ENCODE peak calls at places on chromosome 6, in eight cellular contexts. One of them, this sample, is unnamed. For H3K36me3 and H3K27me3, the result is how much of the 10 kb centered on the place peaks cover.

GRCh38 chr6:157982580-157983438 is 1.1 kb downstream of the SYNJ2 start:
- DNase-seq in heart left ventricle: no peak
- DNase-seq in hepatocyte: no peak
- DNase-seq in CD8-positive, alpha-beta T cell: no peak
- DNase-seq in Peyer's patch: peak
- DNase-seq in colonic mucosa: peak
- DNase-seq in stomach: no peak
- DNase-seq in heart right ventricle: no peak
- DNase-seq in this sample: peak

GRCh38 chr6:135176464-135176863 is 4.6 kb upstream of the MYB start:
- DNase-seq in heart left ventricle: no peak
- DNase-seq in hepatocyte: no peak
- DNase-seq in CD8-positive, alpha-beta T cell: no peak
- DNase-seq in Peyer's patch: no peak
- DNase-seq in colonic mucosa: no peak
- DNase-seq in stomach: no peak
- DNase-seq in heart right ventricle: no peak
- DNase-seq in this sample: no peak

GRCh38 chr6:153677522-153677921 is 361.5 kb upstream of the OPRM1 start:
- DNase-seq in heart left ventricle: no peak
- DNase-seq in hepatocyte: no peak
- DNase-seq in CD8-positive, alpha-beta T cell: no peak
- DNase-seq in Peyer's patch: no peak
- DNase-seq in colonic mucosa: no peak
- DNase-seq in stomach: no peak
- DNase-seq in heart right ventricle: no peak
- DNase-seq in this sample: no peak

GRCh38 chr6:168815229-168815628 is 374.2 kb downstream of the SMOC2 start:
- DNase-seq in heart left ventricle: no peak
- DNase-seq in hepatocyte: no peak
- DNase-seq in CD8-positive, alpha-beta T cell: no peak
- DNase-seq in Peyer's patch: no peak
- DNase-seq in colonic mucosa: no peak
- DNase-seq in stomach: no peak
- DNase-seq in heart right ventricle: no peak
- DNase-seq in this sample: peak

GRCh38 chr6:137724495-137725211 is 142.4 kb upstream of the TNFAIP3 start:
- DNase-seq in heart left ventricle: no peak
- DNase-seq in hepatocyte: no peak
- DNase-seq in CD8-positive, alpha-beta T cell: no peak
- DNase-seq in Peyer's patch: no peak
- DNase-seq in colonic mucosa: no peak
- DNase-seq in stomach: no peak
- DNase-seq in heart right ventricle: peak
- DNase-seq in this sample: no peak

GRCh38 chr6:48078092-48078491 is 32.9 kb downstream of the PTCHD4 start:
- DNase-seq in heart left ventricle: no peak
- DNase-seq in hepatocyte: no peak
- DNase-seq in CD8-positive, alpha-beta T cell: no peak
- DNase-seq in Peyer's patch: no peak
- DNase-seq in colonic mucosa: no peak
- DNase-seq in stomach: no peak
- DNase-seq in heart right ventricle: no peak
- DNase-seq in this sample: no peak

GRCh38 chr6:25960689-25961088 is 1.9 kb upstream of the TRIM38 start:
- DNase-seq in heart left ventricle: no peak
- DNase-seq in hepatocyte: no peak
- DNase-seq in CD8-positive, alpha-beta T cell: no peak
- DNase-seq in Peyer's patch: no peak
- DNase-seq in colonic mucosa: no peak
- DNase-seq in stomach: no peak
- DNase-seq in heart right ventricle: no peak
- DNase-seq in this sample: no peak

GRCh38 chr6:48825501-48826317 is 637.3 kb downstream of the MMUT start:
- DNase-seq in heart left ventricle: no peak
- DNase-seq in hepatocyte: no peak
- DNase-seq in CD8-positive, alpha-beta T cell: no peak
- DNase-seq in Peyer's patch: no peak
- DNase-seq in colonic mucosa: no peak
- DNase-seq in stomach: no peak
- DNase-seq in heart right ventricle: no peak
- DNase-seq in this sample: no peak

GRCh38 chr6:35678021-35678654 is 10.6 kb downstream of the FKBP5 start:
- DNase-seq in heart left ventricle: no peak
- DNase-seq in hepatocyte: no peak
- DNase-seq in CD8-positive, alpha-beta T cell: no peak
- DNase-seq in Peyer's patch: no peak
- DNase-seq in colonic mucosa: no peak
- DNase-seq in stomach: no peak
- DNase-seq in heart right ventricle: no peak
- DNase-seq in this sample: no peak

GRCh38 chr6:165662041-165662491 is 975 bp downstream of the PDE10A start:
- DNase-seq in heart left ventricle: peak
- DNase-seq in hepatocyte: peak
- DNase-seq in CD8-positive, alpha-beta T cell: no peak
- DNase-seq in Peyer's patch: no peak
- DNase-seq in colonic mucosa: no peak
- DNase-seq in stomach: no peak
- DNase-seq in heart right ventricle: peak
- DNase-seq in this sample: no peak

GRCh38 chr6:165663736-165664552 is 903 bp upstream of the PDE10A start:
- DNase-seq in heart left ventricle: peak
- DNase-seq in hepatocyte: no peak
- DNase-seq in CD8-positive, alpha-beta T cell: no peak
- DNase-seq in Peyer's patch: no peak
- DNase-seq in colonic mucosa: no peak
- DNase-seq in stomach: no peak
- DNase-seq in heart right ventricle: peak
- DNase-seq in this sample: peak

GRCh38 chr6:165663283-165663735 is 268 bp upstream of the PDE10A start:
- DNase-seq in heart left ventricle: peak
- DNase-seq in hepatocyte: peak
- DNase-seq in CD8-positive, alpha-beta T cell: no peak
- DNase-seq in Peyer's patch: no peak
- DNase-seq in colonic mucosa: no peak
- DNase-seq in stomach: no peak
- DNase-seq in heart right ventricle: peak
- DNase-seq in this sample: peak

GRCh38 chr6:165661416-165662001 is 1.5 kb downstream of the PDE10A start:
- DNase-seq in heart left ventricle: peak
- DNase-seq in hepatocyte: peak
- DNase-seq in CD8-positive, alpha-beta T cell: no peak
- DNase-seq in Peyer's patch: no peak
- DNase-seq in colonic mucosa: no peak
- DNase-seq in stomach: no peak
- DNase-seq in heart right ventricle: peak
- DNase-seq in this sample: peak

DNA sequence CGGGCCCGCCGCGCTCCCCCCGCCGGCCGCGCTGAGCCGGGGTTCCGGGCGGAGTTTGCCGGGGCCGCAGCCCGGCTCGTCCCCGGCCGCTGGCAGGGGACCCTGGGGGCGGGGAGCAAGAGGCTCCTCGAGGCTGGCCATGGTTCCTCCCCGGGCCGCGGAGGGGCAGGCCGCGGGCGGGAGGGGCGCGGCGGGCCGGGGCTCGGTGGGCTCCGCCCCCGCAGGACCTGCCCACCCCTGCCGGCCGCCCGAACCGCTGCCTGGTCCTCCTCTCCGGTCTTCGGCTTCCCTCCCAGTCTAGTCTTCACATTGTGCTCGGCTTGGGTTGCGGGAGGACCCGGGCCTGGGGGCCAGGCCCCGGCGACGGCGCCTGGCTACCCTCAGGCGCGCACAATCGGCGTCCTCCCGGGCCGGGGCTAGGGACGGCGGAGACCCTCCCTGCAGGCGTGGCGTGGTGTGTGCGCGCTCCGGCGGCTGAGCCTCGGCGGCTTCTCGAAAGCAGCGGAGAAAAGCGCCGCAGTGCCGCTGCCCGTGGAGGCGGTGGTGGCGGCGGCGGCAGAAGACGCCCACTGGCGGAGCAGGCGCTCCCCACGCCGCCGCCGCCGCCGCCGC is at the start of gene PDE10A:
- DNase-seq in heart left ventricle: peak
- DNase-seq in hepatocyte: peak
- DNase-seq in CD8-positive, alpha-beta T cell: no peak
- DNase-seq in Peyer's patch: no peak
- DNase-seq in colonic mucosa: no peak
- DNase-seq in stomach: peak
- DNase-seq in heart right ventricle: peak
- DNase-seq in this sample: peak
- H3K36me3 ChIP-seq in heart left ventricle: under half
- H3K36me3 ChIP-seq in hepatocyte: under half
- H3K36me3 ChIP-seq in CD8-positive, alpha-beta T cell: under half
- H3K36me3 ChIP-seq in Peyer's patch: under half
- H3K36me3 ChIP-seq in colonic mucosa: under half
- H3K36me3 ChIP-seq in stomach: under half
- H3K36me3 ChIP-seq in heart right ventricle: under half
- H3K36me3 ChIP-seq in this sample: under half

GRCh38 chr6:15079288-15079817 is 166.5 kb upstream of the JARID2 start:
- DNase-seq in heart left ventricle: no peak
- DNase-seq in hepatocyte: peak
- DNase-seq in CD8-positive, alpha-beta T cell: no peak
- DNase-seq in Peyer's patch: peak
- DNase-seq in colonic mucosa: no peak
- DNase-seq in stomach: no peak
- DNase-seq in heart right ventricle: no peak
- DNase-seq in this sample: no peak
- H3K4me3 ChIP-seq in heart left ventricle: no peak
- H3K4me3 ChIP-seq in hepatocyte: no peak
- H3K4me3 ChIP-seq in CD8-positive, alpha-beta T cell: no peak
- H3K4me3 ChIP-seq in Peyer's patch: no peak
- H3K4me3 ChIP-seq in colonic mucosa: no peak
- H3K4me3 ChIP-seq in stomach: no peak
- H3K4me3 ChIP-seq in heart right ventricle: no peak
- H3K4me3 ChIP-seq in this sample: no peak

GRCh38 chr6:34509782-34510181 is 43.9 kb downstream of the PACSIN1 start:
- DNase-seq in heart left ventricle: no peak
- DNase-seq in hepatocyte: no peak
- DNase-seq in CD8-positive, alpha-beta T cell: no peak
- DNase-seq in Peyer's patch: no peak
- DNase-seq in colonic mucosa: no peak
- DNase-seq in stomach: no peak
- DNase-seq in heart right ventricle: no peak
- DNase-seq in this sample: no peak

GRCh38 chr6:34506718-34507117 is 40.8 kb downstream of the PACSIN1 start:
- DNase-seq in heart left ventricle: no peak
- DNase-seq in hepatocyte: no peak
- DNase-seq in CD8-positive, alpha-beta T cell: no peak
- DNase-seq in Peyer's patch: no peak
- DNase-seq in colonic mucosa: no peak
- DNase-seq in stomach: no peak
- DNase-seq in heart right ventricle: no peak
- DNase-seq in this sample: peak

GRCh38 chr6:34510299-34510698 is 44.4 kb downstream of the PACSIN1 start:
- DNase-seq in heart left ventricle: no peak
- DNase-seq in hepatocyte: no peak
- DNase-seq in CD8-positive, alpha-beta T cell: no peak
- DNase-seq in Peyer's patch: no peak
- DNase-seq in colonic mucosa: no peak
- DNase-seq in stomach: no peak
- DNase-seq in heart right ventricle: no peak
- DNase-seq in this sample: no peak

GRCh38 chr6:34511214-34511922 is 44.8 kb downstream of the SPDEF start:
- DNase-seq in heart left ventricle: no peak
- DNase-seq in hepatocyte: no peak
- DNase-seq in CD8-positive, alpha-beta T cell: no peak
- DNase-seq in Peyer's patch: no peak
- DNase-seq in colonic mucosa: no peak
- DNase-seq in stomach: no peak
- DNase-seq in heart right ventricle: no peak
- DNase-seq in this sample: peak

DNA sequence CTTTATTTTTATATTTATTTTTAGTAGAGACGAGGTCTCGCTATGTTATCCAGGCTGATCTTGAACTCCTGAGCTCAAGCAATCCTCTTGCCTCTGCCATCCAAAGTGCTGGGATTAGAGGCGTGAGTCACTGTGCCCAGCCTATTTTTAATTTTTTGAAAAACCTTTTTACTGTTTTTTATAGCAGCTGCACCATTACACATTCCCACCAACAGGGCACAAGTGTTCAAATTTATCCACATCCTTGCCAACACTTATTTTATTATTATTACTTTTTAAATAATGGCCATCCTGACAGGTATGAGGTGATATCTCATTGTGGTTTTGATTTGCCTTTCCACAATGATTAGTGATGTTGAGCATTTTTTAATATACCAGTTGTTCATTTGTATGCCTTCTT is 42.5 kb downstream of the PACSIN1 start:
- DNase-seq in heart left ventricle: no peak
- DNase-seq in hepatocyte: no peak
- DNase-seq in CD8-positive, alpha-beta T cell: no peak
- DNase-seq in Peyer's patch: no peak
- DNase-seq in colonic mucosa: no peak
- DNase-seq in stomach: no peak
- DNase-seq in heart right ventricle: no peak
- DNase-seq in this sample: no peak
- H3K27me3 ChIP-seq in heart left ventricle: under half
- H3K27me3 ChIP-seq in hepatocyte: under half
- H3K27me3 ChIP-seq in CD8-positive, alpha-beta T cell: under half
- H3K27me3 ChIP-seq in Peyer's patch: under half
- H3K27me3 ChIP-seq in colonic mucosa: under half
- H3K27me3 ChIP-seq in stomach: under half
- H3K27me3 ChIP-seq in heart right ventricle: under half
- H3K27me3 ChIP-seq in this sample: under half

GRCh38 chr6:30893001-30893591 is 8.8 kb downstream of the DDR1 start:
- DNase-seq in heart left ventricle: no peak
- DNase-seq in hepatocyte: no peak
- DNase-seq in CD8-positive, alpha-beta T cell: no peak
- DNase-seq in Peyer's patch: no peak
- DNase-seq in colonic mucosa: no peak
- DNase-seq in stomach: no peak
- DNase-seq in heart right ventricle: no peak
- DNase-seq in this sample: peak
- H3K36me3 ChIP-seq in heart left ventricle: under half
- H3K36me3 ChIP-seq in hepatocyte: under half
- H3K36me3 ChIP-seq in CD8-positive, alpha-beta T cell: under half
- H3K36me3 ChIP-seq in Peyer's patch: under half
- H3K36me3 ChIP-seq in colonic mucosa: under half
- H3K36me3 ChIP-seq in stomach: half or more
- H3K36me3 ChIP-seq in heart right ventricle: half or more
- H3K36me3 ChIP-seq in this sample: half or more

DNA sequence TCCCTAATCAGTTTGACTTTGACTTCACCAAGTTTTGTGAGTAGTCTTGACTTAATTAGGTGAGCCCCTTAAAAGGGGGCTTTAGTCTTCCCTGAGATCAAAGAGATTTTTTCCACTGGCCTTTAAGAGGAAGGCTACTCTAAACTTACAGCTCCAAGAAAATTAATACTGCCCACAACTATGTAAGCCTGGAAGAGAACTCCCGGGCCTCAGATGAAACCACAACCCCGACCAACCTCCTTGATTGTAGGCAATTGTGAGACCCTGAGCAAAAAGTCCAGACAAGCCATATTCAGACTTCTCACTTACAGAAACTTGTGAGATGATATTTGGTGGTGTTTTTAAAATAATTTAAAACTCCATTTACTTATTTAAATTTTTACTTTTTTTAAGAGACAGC is 18.1 kb downstream of the SNX3 start:
- DNase-seq in heart left ventricle: no peak
- DNase-seq in hepatocyte: no peak
- DNase-seq in CD8-positive, alpha-beta T cell: no peak
- DNase-seq in Peyer's patch: no peak
- DNase-seq in colonic mucosa: no peak
- DNase-seq in stomach: no peak
- DNase-seq in heart right ventricle: no peak
- DNase-seq in this sample: no peak
- H3K4me3 ChIP-seq in heart left ventricle: no peak
- H3K4me3 ChIP-seq in hepatocyte: no peak
- H3K4me3 ChIP-seq in CD8-positive, alpha-beta T cell: no peak
- H3K4me3 ChIP-seq in Peyer's patch: no peak
- H3K4me3 ChIP-seq in colonic mucosa: no peak
- H3K4me3 ChIP-seq in stomach: no peak
- H3K4me3 ChIP-seq in heart right ventricle: no peak
- H3K4me3 ChIP-seq in this sample: no peak